ENCODE peak calls at places on chromosomes 5 and 9, in four cellular contexts. X is SJCRH30, N is cardiac muscle cell, C is left ventricle myocardium inferior. V is an unnamed sample. For H3K36me3 and H3K27me3, the result is how much of the 10 kb centered on the place peaks cover.

GRCh38 chr5:169691473-169691872 is 54.4 kb downstream of the DOCK2 start:
- DNase-seq in X (no peak), N (no peak), C (no peak), V (no peak)

GRCh38 chr5:91383027-91383955 is at the start of gene ARRDC3:
- DNase-seq in X (peak), N (peak), C (peak), V (peak)

GRCh38 chr5:53397845-53398244 is 82.6 kb upstream of the FST start:
- DNase-seq in X (peak), N (no peak), C (peak), V (no peak)

GRCh38 chr5:162852145-162852544 is 585.2 kb upstream of the CCNG1 start:
- DNase-seq in X (no peak), N (peak), C (no peak), V (peak)

GRCh38 chr9:38026840-38027527 is 42.0 kb downstream of the SHB start:
- DNase-seq in X (no peak), N (no peak), C (no peak), V (peak)

GRCh38 chr5:120655828-120656435 is 191.8 kb downstream of the PRR16 start:
- DNase-seq in X (peak), N (peak), C (no peak), V (peak)

GRCh38 chr9:88874391-88874790 is 116.9 kb upstream of the S1PR3 start:
- DNase-seq in X (no peak), N (peak), C (no peak), V (no peak)

GRCh38 chr5:147989977-147990376 is 73.8 kb upstream of the SPINK5 start:
- DNase-seq in X (no peak), N (no peak), C (no peak), V (no peak)

GRCh38 chr5:66595877-66596790 is at the start of gene MAST4:
- DNase-seq in X (peak), N (peak), C (peak), V (peak)

GRCh38 chr5:170377027-170377426 is 12.1 kb downstream of the KCNMB1 start:
- DNase-seq in X (no peak), N (no peak), C (no peak), V (no peak)

GRCh38 chr5:41835625-41836024 is 34.6 kb downstream of the OXCT1 start:
- DNase-seq in X (peak), N (peak), C (peak), V (peak)

GRCh38 chr9:96140401-96141180 is 161.4 kb downstream of the HSD17B3 start:
- DNase-seq in X (peak), N (no peak), C (no peak), V (no peak)

GRCh38 chr9:899440-900184 is 58.1 kb downstream of the DMRT1 start:
- DNase-seq in X (peak), N (no peak), C (no peak), V (peak)

GRCh38 chr9:91659529-91660294 is 236.1 kb upstream of the NFIL3 start:
- DNase-seq in X (peak), N (peak), C (no peak), V (no peak)

GRCh38 chr5:91175708-91176107 is 207.4 kb downstream of the ARRDC3 start:
- DNase-seq in X (no peak), N (no peak), C (no peak), V (no peak)

GRCh38 chr5:31827862-31828261 is 188.9 kb downstream of the PDZD2 start:
- DNase-seq in X (no peak), N (no peak), C (no peak), V (no peak)

GRCh38 chr5:142507528-142507927 is 178.4 kb downstream of the FGF1 start:
- DNase-seq in X (no peak), N (no peak), C (no peak), V (no peak)

GRCh38 chr9:113622600-113623400 is 159.3 kb downstream of the RGS3 start:
- DNase-seq in X (peak), N (peak), C (no peak), V (peak)

GRCh38 chr5:172728481-172729241 is 42.3 kb downstream of the DUSP1 start:
- DNase-seq in X (no peak), N (no peak), C (no peak), V (no peak)

GRCh38 chr5:64612349-64612961 is 77.8 kb upstream of the SHISAL2B start:
- DNase-seq in X (peak), N (peak), C (no peak), V (peak)

GRCh38 chr9:108241384-108241783 is 614.4 kb downstream of the ACTL7B start:
- DNase-seq in X (no peak), N (no peak), C (no peak), V (no peak)

GRCh38 chr5:110612778-110613396 is 113.6 kb downstream of the TMEM232 start:
- DNase-seq in X (no peak), N (no peak), C (no peak), V (no peak)

GRCh38 chr5:20245432-20245974 is 257.5 kb upstream of the CDH18 start:
- DNase-seq in X (no peak), N (no peak), C (no peak), V (no peak)

GRCh38 chr9:70258692-70259511 is at the start of gene SMC5:
- DNase-seq in X (peak), N (peak), C (peak), V (peak)

GRCh38 chr5:148469446-148470062 is 85.8 kb downstream of the FBXO38 start:
- DNase-seq in X (no peak), N (no peak), C (peak), V (no peak)

GRCh38 chr5:142527664-142528295 is 158.1 kb downstream of the FGF1 start:
- DNase-seq in X (no peak), N (no peak), C (no peak), V (no peak)

GRCh38 chr9:89461302-89461701 is 36.6 kb downstream of the SEMA4D start:
- DNase-seq in X (no peak), N (peak), C (no peak), V (no peak)

GRCh38 chr9:131160416-131161112 is 35.2 kb downstream of the NUP214 start:
- DNase-seq in X (no peak), N (no peak), C (no peak), V (no peak)
- H3K36me3 ChIP-seq in X (half or more), N (under half), C (half or more), V (under half)

GRCh38 chr5:2755371-2755715 is 3.9 kb upstream of the IRX2 start:
- DNase-seq in X (no peak), N (no peak), C (no peak), V (no peak)

GRCh38 chr5:2755811-2756210 is 4.3 kb upstream of the IRX2 start:
- DNase-seq in X (no peak), N (peak), C (no peak), V (no peak)

GRCh38 chr5:2757563-2758311 is 6.3 kb upstream of the IRX2 start:
- DNase-seq in X (peak), N (no peak), C (no peak), V (no peak)

GRCh38 chr5:2756211-2756746 is 4.8 kb upstream of the IRX2 start:
- DNase-seq in X (no peak), N (peak), C (no peak), V (no peak)

GRCh38 chr5:2756764-2757163 is 5.3 kb upstream of the IRX2 start:
- DNase-seq in X (no peak), N (peak), C (no peak), V (no peak)
- H3K27me3 ChIP-seq in X (under half), N (under half), C (half or more), V (half or more)

GRCh38 chr5:176906126-176906525 is 7.0 kb upstream of the HK3 start:
- DNase-seq in X (no peak), N (no peak), C (no peak), V (no peak)

GRCh38 chr5:176908677-176909358 is 9.7 kb upstream of the HK3 start:
- DNase-seq in X (no peak), N (no peak), C (no peak), V (no peak)

GRCh38 chr5:176910161-176910560 is 11.0 kb upstream of the HK3 start:
- DNase-seq in X (no peak), N (no peak), C (no peak), V (no peak)

GRCh38 chr5:176904276-176904675 is 5.1 kb upstream of the HK3 start:
- DNase-seq in X (no peak), N (no peak), C (no peak), V (no peak)

GRCh38 chr5:176906796-176907195 is 7.7 kb upstream of the HK3 start:
- DNase-seq in X (no peak), N (no peak), C (no peak), V (no peak)
- H3K36me3 ChIP-seq in X (half or more), N (half or more), C (half or more), V (under half)

GRCh38 chr9:93931905-93932304 is 23.2 kb downstream of the BARX1 start:
- DNase-seq in X (no peak), N (no peak), C (no peak), V (no peak)

GRCh38 chr9:93929231-93929630 is 25.9 kb downstream of the BARX1 start:
- DNase-seq in X (no peak), N (no peak), C (no peak), V (no peak)

DNA sequence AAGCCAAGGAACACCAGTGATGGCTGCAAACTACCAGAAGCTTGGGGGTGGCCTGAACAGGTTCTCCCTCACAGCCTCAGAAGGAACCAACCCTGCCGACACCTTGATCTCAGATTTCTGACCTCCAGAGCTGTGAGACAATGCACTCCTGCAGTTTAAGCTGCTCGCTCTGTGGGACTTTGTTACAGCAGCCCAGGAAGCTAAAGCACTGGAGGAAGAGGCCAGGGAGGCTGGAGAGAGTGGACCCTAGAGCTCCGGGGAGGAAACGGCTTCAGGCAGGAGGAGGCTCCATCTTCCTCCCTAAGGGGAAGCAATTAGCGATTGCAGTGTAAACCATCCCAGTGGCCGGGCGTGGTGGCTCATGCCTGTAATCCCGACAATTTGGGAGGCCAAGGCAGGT is 25.1 kb downstream of the BARX1 start:
- DNase-seq in X (no peak), N (no peak), C (no peak), V (no peak)
- H3K27me3 ChIP-seq in X (under half), N (under half), C (half or more), V (under half)

GRCh38 chr5:160479220-160479619 is 57.6 kb downstream of the PTTG1 start:
- DNase-seq in X (no peak), N (no peak), C (no peak), V (no peak)
- H3K36me3 ChIP-seq in X (under half), N (under half), C (under half), V (under half)

DNA sequence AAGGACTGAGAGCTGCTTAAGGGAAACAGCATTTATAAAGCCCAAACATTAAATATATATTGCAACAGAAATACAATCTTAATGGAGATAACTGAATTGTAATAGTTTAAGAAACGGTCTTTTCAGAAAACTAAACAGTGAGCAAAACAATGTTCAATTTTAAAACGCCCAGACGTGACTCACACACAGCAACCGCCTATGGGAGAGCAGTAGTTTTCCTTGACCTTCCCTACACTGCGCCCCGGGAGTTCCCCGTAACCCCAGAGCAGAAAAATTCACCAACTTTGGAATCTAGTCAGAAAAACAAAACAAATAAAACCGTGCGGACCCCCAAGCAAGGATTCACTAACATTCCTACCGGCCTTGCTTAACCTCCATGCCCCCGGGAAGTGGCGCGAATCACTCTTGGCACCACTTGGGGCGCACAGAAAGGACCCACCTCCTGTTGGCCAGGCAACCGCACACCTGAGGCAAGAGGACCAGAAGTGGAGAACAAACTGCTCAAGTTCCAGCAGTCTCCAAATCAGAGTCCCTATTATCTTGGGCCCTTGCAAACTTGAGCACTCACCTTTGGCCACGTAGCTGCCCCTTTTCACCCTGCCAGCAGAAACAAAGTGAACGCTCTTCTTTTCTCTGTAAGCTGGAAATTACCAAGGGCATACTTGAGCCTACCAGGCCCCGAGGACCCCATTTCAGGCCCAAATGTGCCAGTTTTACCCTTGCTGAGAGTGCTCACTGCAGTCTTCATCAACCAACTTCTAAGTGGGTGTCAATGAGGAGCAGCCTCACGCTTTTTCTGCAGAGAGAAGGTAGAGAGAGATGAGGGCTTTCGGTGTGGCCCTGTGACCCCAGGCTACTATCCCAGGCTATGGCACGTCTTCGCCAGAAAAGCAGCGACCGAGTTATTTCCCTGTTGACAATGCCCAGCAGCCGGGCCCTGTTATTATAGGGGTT is 189.7 kb downstream of the MEF2C start:
- DNase-seq in X (no peak), N (no peak), C (no peak), V (no peak)
- H3K27me3 ChIP-seq in X (under half), N (half or more), C (half or more), V (under half)

DNA sequence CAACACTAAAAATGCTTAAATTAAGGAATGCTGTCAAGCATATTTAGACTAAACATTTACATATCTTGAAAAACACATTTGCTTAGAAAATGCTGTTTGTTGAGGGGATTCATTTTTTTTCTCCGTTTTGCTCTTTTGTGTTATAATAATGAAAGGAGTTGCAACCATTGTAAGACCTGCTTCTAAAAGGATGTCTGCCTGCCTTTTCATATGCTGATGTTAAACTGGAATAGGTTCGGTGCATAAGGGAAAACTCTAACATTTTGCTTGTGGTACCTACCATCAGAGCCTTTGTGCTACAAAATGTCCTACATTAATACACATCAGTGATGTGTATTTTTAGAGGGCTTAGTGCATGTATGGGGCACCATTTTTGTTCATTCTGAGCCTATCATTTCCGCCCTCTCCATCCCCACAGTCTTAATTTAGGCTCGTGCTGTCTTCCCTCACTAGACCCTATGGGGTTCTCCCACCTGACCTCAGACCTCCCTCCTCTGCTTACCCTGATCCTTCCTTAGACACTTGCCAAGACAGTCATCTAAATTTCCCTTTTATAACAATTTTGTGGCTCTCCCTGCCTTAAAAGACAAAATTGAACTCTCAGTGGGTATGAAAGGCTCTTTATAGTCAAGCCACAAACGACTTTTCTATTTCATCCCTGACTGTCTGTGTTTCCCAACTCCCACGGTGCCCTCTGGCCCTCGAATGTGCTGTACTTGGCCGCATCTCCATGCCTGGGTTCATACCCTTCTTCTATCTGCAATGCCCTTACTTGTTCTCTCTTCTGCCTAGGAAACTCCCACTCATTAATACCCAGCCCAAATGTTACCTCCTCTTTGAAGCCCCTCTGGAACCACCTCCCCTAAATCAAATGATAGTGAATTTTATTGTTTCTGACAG is 61.2 kb downstream of the CMYA5 start:
- DNase-seq in X (no peak), N (no peak), C (no peak), V (no peak)
- H3K36me3 ChIP-seq in X (under half), N (under half), C (half or more), V (under half)

V was measured in small intestine.